ENCODE peak calls at places on chromosomes 13 and 19, in five cellular contexts. B is NCI-H1105 treated with DMSO at 0.1 percent for 48 hours; O is progenitor cell of endocrine pancreas; J is naive thymus-derived CD8-positive, alpha-beta T cell; R is stimulated activated CD4-positive, alpha-beta T cell treated with anti-CD3 and anti-CD28 coated beads, Interleukin-4, amount 100 ng/mL, for 48 hours. F is an unnamed sample.

GRCh38 chr13:91531646-91532045 is 133.2 kb downstream of the GPC5 start:
- DNase-seq in B (no peak), O (no peak), J (no peak), R (no peak), F (no peak)

GRCh38 chr19:50432221-50432626 is 468 bp upstream of the MYBPC2 start:
- DNase-seq in B (peak; percentile 18), O (no peak), J (no peak), R (no peak), F (no peak)

GRCh38 chr19:48192750-48193149 is 22.3 kb downstream of the ZSWIM9 start:
- DNase-seq in B (no peak), O (no peak), J (no peak), R (no peak), F (no peak)

GRCh38 chr19:1935484-1936208 is 5.3 kb upstream of the CSNK1G2 start:
- DNase-seq in B (no peak), O (no peak), J (no peak), R (no peak), F (no peak)

GRCh38 chr19:47704024-47704423 is 9.2 kb upstream of the EHD2 start:
- DNase-seq in B (no peak), O (no peak), J (no peak), R (no peak), F (no peak)

GRCh38 chr13:110869805-110870706 is 44.8 kb downstream of the ANKRD10 start:
- DNase-seq in B (no peak), O (no peak), J (no peak), R (no peak), F (no peak)

GRCh38 chr13:22596157-22596863 is 584.5 kb upstream of the SGCG start:
- DNase-seq in B (no peak), O (no peak), J (no peak), R (no peak), F (no peak)

GRCh38 chr13:59946924-59947323 is 216.8 kb downstream of the DIAPH3 start:
- DNase-seq in B (no peak), O (no peak), J (no peak), R (no peak), F (no peak)

GRCh38 chr13:32390048-32390447 is 37.9 kb downstream of the N4BP2L1 start:
- DNase-seq in B (no peak), O (no peak), J (no peak), R (no peak), F (no peak)

GRCh38 chr13:42048625-42049453 is at the start of gene DGKH:
- DNase-seq in B (peak; percentile 45), O (peak; percentile 52), J (peak; percentile 32), R (peak; percentile 49), F (peak; percentile 61)

F was measured in effector CD8-positive, alpha-beta T cell.